ENCODE peak calls at places on chromosome 15, in nine cellular contexts. D is lung, W is psoas muscle, R is ovary, P is astrocyte of the spinal cord, K is heart left ventricle, H is lower leg skin, Y is AG09309, Q is tibial artery. V is an unnamed sample.

GRCh38 chr15:77440378-77440999 is 19.8 kb downstream of the HMG20A start:
- DNase-seq in D (no peak), W (no peak), R (no peak), P (peak), K (no peak), H (no peak), Y (no peak), Q (no peak), V (peak)

GRCh38 chr15:49421991-49422390 is 1.1 kb upstream of the FGF7 start:
- DNase-seq in D (no peak), W (peak), R (peak), P (peak), K (no peak), H (peak), Y (peak), Q (peak), V (peak)

GRCh38 chr15:100033140-100033857 is 300.1 kb upstream of the LYSMD4 start:
- DNase-seq in D (no peak), W (no peak), R (no peak), P (peak), K (no peak), H (no peak), Y (peak), Q (peak), V (peak)

GRCh38 chr15:43547539-43547938 is 30.1 kb downstream of the MAP1A start:
- DNase-seq in D (no peak), W (no peak), R (no peak), P (no peak), K (no peak), H (no peak), Y (no peak), Q (no peak), V (no peak)

GRCh38 chr15:61169904-61170695 is 59.0 kb downstream of the RORA start:
- DNase-seq in D (no peak), W (no peak), R (no peak), P (no peak), K (no peak), H (no peak), Y (no peak), Q (no peak), V (no peak)

GRCh38 chr15:61084944-61085367 is 144.1 kb downstream of the RORA start:
- DNase-seq in D (no peak), W (no peak), R (no peak), P (peak), K (no peak), H (no peak), Y (no peak), Q (no peak), V (peak)

GRCh38 chr15:37880009-37880834 is 54.2 kb upstream of the TMCO5A start:
- DNase-seq in D (no peak), W (no peak), R (no peak), P (peak), K (no peak), H (no peak), Y (no peak), Q (no peak), V (peak)

GRCh38 chr15:101017935-101018849 is 99.0 kb downstream of the LRRK1 start:
- DNase-seq in D (peak), W (no peak), R (no peak), P (no peak), K (no peak), H (peak), Y (peak), Q (peak), V (peak)

GRCh38 chr15:44585633-44586032 is 48.7 kb downstream of the EIF3J start:
- DNase-seq in D (no peak), W (no peak), R (no peak), P (no peak), K (no peak), H (no peak), Y (no peak), Q (no peak), V (no peak)

GRCh38 chr15:41884458-41884857 is 9.4 kb downstream of the SPTBN5 start:
- DNase-seq in D (no peak), W (no peak), R (no peak), P (no peak), K (no peak), H (no peak), Y (no peak), Q (no peak), V (no peak)

GRCh38 chr15:44102675-44103254 is 92.3 kb downstream of the FRMD5 start:
- DNase-seq in D (no peak), W (no peak), R (no peak), P (peak), K (no peak), H (no peak), Y (peak), Q (no peak), V (peak)

GRCh38 chr15:63111481-63111880 is 10.2 kb upstream of the LACTB start:
- DNase-seq in D (no peak), W (no peak), R (no peak), P (no peak), K (no peak), H (no peak), Y (no peak), Q (no peak), V (no peak)

GRCh38 chr15:60957111-60957510 is 272.0 kb downstream of the RORA start:
- DNase-seq in D (no peak), W (no peak), R (no peak), P (no peak), K (no peak), H (no peak), Y (no peak), Q (no peak), V (no peak)

GRCh38 chr15:59116141-59116540 is 11.2 kb downstream of the CCNB2 start:
- DNase-seq in D (no peak), W (no peak), R (no peak), P (peak), K (no peak), H (no peak), Y (no peak), Q (no peak), V (peak)

GRCh38 chr15:82540055-82540983 is at the start of gene RPS17:
- DNase-seq in D (peak), W (peak), R (peak), P (peak), K (peak), H (peak), Y (peak), Q (peak), V (peak)

GRCh38 chr15:65355173-65355982 is 22.4 kb downstream of the IGDCC3 start:
- DNase-seq in D (no peak), W (no peak), R (no peak), P (no peak), K (no peak), H (no peak), Y (no peak), Q (no peak), V (no peak)

GRCh38 chr15:60520825-60521368 is 42.0 kb upstream of the ICE2 start:
- DNase-seq in D (peak), W (peak), R (peak), P (peak), K (peak), H (peak), Y (no peak), Q (peak), V (peak)

GRCh38 chr15:31212956-31213694 is 111.6 kb upstream of the TRPM1 start:
- DNase-seq in D (no peak), W (no peak), R (no peak), P (no peak), K (no peak), H (no peak), Y (no peak), Q (no peak), V (no peak)

GRCh38 chr15:64105113-64105704 is 9.4 kb downstream of the SNX1 start:
- DNase-seq in D (peak), W (no peak), R (peak), P (no peak), K (no peak), H (peak), Y (peak), Q (no peak), V (peak)

GRCh38 chr15:44710236-44711088 is 661 bp downstream of the PATL2 start:
- DNase-seq in D (no peak), W (peak), R (no peak), P (peak), K (no peak), H (peak), Y (no peak), Q (peak), V (peak)

GRCh38 chr15:96768435-96768789 is 437.9 kb downstream of the NR2F2 start:
- DNase-seq in D (no peak), W (no peak), R (no peak), P (no peak), K (no peak), H (no peak), Y (no peak), Q (no peak), V (no peak)

GRCh38 chr15:70111203-70112017 is 13.7 kb upstream of the TLE3 start:
- DNase-seq in D (no peak), W (peak), R (peak), P (peak), K (peak), H (peak), Y (peak), Q (no peak), V (peak)

GRCh38 chr15:59301527-59301926 is 71.1 kb downstream of the MYO1E start:
- DNase-seq in D (no peak), W (no peak), R (no peak), P (no peak), K (no peak), H (no peak), Y (no peak), Q (no peak), V (no peak)

GRCh38 chr15:91102546-91103330 is 2.7 kb downstream of the SV2B start:
- DNase-seq in D (no peak), W (no peak), R (no peak), P (no peak), K (no peak), H (no peak), Y (no peak), Q (no peak), V (no peak)

GRCh38 chr15:64191971-64192830 is 29.4 kb upstream of the PPIB start:
- DNase-seq in D (no peak), W (no peak), R (no peak), P (no peak), K (no peak), H (no peak), Y (no peak), Q (no peak), V (no peak)

GRCh38 chr15:40446144-40446543 is 5.4 kb downstream of the BAHD1 start:
- DNase-seq in D (no peak), W (no peak), R (no peak), P (no peak), K (no peak), H (no peak), Y (no peak), Q (no peak), V (no peak)

GRCh38 chr15:97718509-97718908 is 242.0 kb upstream of the ARRDC4 start:
- DNase-seq in D (no peak), W (no peak), R (no peak), P (no peak), K (no peak), H (no peak), Y (no peak), Q (no peak), V (no peak)

DNA sequence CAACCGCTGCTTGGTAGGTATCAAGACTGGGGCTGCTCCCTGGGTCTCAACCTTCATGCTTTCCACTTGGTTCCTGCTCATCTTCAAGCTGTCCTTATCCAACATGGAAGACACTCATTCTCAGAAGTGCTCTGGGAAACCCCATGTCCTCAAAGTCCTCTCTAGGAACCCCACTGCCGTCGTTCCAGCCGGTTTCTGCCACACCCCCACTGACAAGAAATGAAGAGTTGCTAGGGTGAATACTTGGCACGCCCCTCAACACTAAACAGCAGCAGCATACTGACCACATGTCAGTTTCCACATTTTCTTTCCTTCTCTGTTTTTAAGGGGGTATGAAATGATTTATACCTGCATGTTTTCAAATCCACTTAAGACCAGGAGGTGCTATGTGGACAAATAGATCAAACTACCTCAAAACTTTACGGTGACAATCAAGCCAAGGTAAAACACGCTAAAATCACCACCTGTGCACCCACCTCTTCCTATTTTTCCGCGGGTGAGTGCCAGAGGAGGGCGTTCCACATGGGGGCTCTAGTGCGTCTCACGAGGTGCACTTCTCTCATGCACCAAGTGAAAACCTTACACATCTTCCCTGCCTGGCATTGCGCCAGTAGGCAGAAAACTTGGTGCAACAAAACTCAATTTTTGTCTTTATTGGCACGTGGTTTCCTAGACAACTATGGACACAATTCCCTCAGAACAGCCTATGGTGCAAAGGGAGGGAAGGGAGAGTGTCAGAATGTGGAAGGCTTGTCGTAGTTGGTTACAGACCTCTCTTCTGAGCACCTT is 125.1 kb downstream of the TJP1 start:
- DNase-seq in D (no peak), W (no peak), R (no peak), P (no peak), K (no peak), H (no peak), Y (no peak), Q (no peak), V (no peak)
- TF ChIP-seq CTCF in D (no peak), W (no peak), R (no peak), P (no peak), K (no peak), H (no peak), Y (no peak), Q (no peak), V (no peak)

GRCh38 chr15:80989110-80989517 is 505 bp downstream of the MESD start:
- DNase-seq in D (no peak), W (no peak), R (no peak), P (no peak), K (no peak), H (no peak), Y (no peak), Q (no peak), V (no peak)

GRCh38 chr15:80989518-80990478 is at the start of gene MESD:
- DNase-seq in D (peak), W (peak), R (peak), P (peak), K (peak), H (peak), Y (peak), Q (peak), V (peak)

GRCh38 chr15:80992436-80992835 is 2.8 kb upstream of the MESD start:
- DNase-seq in D (no peak), W (no peak), R (no peak), P (no peak), K (no peak), H (no peak), Y (no peak), Q (no peak), V (peak)

GRCh38 chr15:80990955-80991354 is 1.3 kb upstream of the MESD start:
- DNase-seq in D (no peak), W (no peak), R (no peak), P (no peak), K (no peak), H (no peak), Y (no peak), Q (no peak), V (peak)

DNA sequence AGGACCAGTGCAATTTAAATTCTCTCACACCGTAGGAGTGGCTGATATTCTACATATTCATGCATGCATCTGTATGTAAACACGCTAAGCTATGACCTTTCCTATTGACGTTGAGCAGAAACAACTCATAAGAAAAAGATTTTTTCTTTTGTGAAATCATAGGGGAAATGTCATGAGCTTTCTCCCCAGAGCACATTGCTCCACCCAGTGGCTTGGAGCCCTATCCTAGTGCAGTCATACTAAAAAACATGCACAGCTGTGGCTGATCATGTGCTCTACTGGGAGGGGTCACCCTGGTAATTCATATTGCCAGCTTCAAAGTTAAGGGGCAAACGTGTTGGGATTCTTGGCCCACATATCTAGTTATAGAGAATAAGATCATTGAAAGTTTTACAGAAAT is 1.8 kb upstream of the MESD start:
- DNase-seq in D (peak), W (peak), R (peak), P (no peak), K (no peak), H (peak), Y (no peak), Q (peak), V (peak)
- H3K4me3 ChIP-seq in D (no peak), W (no peak), R (no peak), P (no peak), K (no peak), H (no peak), Y (no peak), Q (no peak), V (no peak)

GRCh38 chr15:79431636-79432344 is at the start of gene MINAR1:
- DNase-seq in D (no peak), W (peak), R (no peak), P (peak), K (peak), H (no peak), Y (no peak), Q (no peak), V (peak)
- TF ChIP-seq CTCF in D (no peak), W (no peak), R (no peak), P (peak), K (no peak), H (no peak), Y (peak), Q (no peak), V (no peak)

DNA sequence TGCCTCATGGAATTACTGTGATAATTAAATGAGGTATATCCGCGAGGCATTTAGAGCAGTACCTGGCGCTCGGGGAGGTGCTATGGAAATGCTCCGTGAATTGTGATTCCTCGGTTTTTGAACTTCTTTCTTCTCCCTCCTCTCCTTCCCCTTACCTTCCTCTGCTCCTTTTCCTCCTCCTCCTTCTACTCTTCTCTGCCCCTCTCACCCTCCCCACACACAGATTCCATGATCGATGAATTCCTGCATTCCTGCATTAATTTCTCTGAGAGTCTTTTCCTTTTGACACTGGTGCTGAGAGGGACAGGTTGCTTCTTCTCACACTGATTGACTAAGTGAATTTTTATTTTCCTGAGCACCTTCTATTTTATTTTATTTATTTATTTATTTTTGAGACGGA is 101.2 kb upstream of the RGMA start:
- DNase-seq in D (no peak), W (no peak), R (no peak), P (no peak), K (no peak), H (no peak), Y (no peak), Q (no peak), V (no peak)
- H3K4me3 ChIP-seq in D (no peak), W (no peak), R (no peak), P (no peak), K (no peak), H (no peak), Y (no peak), Q (no peak), V (no peak)

GRCh38 chr15:89119489-89120478 is 31.5 kb downstream of the ABHD2 start:
- DNase-seq in D (no peak), W (no peak), R (no peak), P (peak), K (no peak), H (no peak), Y (no peak), Q (peak), V (peak)

GRCh38 chr15:89115547-89115946 is 27.3 kb downstream of the ABHD2 start:
- DNase-seq in D (no peak), W (no peak), R (no peak), P (peak), K (no peak), H (no peak), Y (no peak), Q (peak), V (no peak)

GRCh38 chr15:89116404-89116803 is 28.1 kb downstream of the ABHD2 start:
- DNase-seq in D (no peak), W (no peak), R (no peak), P (peak), K (no peak), H (no peak), Y (no peak), Q (no peak), V (no peak)

GRCh38 chr15:89118481-89118989 is 30.3 kb downstream of the ABHD2 start:
- DNase-seq in D (no peak), W (no peak), R (no peak), P (no peak), K (no peak), H (no peak), Y (no peak), Q (no peak), V (no peak)

DNA sequence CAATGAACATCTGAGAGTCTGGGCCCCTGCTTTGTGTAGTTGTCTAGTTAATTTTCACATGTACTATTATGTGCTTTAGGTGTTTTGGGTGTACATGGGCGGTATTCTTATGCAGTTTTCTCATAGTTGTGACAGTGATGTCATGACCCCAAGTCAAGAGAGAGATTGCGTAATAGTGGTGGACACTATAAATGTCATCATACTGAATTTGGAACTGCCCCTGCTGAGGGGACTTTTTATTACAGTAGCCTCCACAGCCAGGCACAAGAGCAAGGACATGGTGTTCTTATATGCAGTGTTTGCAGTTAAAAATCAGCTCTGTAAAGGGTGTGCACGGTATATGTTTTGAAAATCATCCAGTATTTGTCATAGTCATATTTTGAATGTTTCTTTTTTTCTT is 29.5 kb downstream of the ABHD2 start:
- DNase-seq in D (no peak), W (no peak), R (no peak), P (no peak), K (no peak), H (no peak), Y (no peak), Q (peak), V (no peak)
- TF ChIP-seq CTCF in D (no peak), W (no peak), R (no peak), P (no peak), K (no peak), H (no peak), Y (no peak), Q (no peak), V (no peak)